ENCODE peak calls at places on chromosomes 13 and 19, in five cellular contexts. One of them, this sample, is unnamed.
A peak's percentile ranks its signal among the peaks of the same experiment; 100 is the strongest.

GRCh38 chr13:78806457-78806856 is 147.5 kb upstream of the OBI1 start:
- DNase-seq in cardiac muscle cell: peak; percentile 1
- DNase-seq in astrocyte of the spinal cord: no peak
- DNase-seq in adrenal gland: no peak
- DNase-seq in hepatocyte: no peak
- DNase-seq in this sample: no peak

GRCh38 chr13:108897955-108898354 is 268.5 kb downstream of the MYO16 start:
- DNase-seq in astrocyte of the spinal cord: no peak
- DNase-seq in hepatocyte: no peak
- DNase-seq in adrenal gland: no peak
- DNase-seq in cardiac muscle cell: no peak
- DNase-seq in this sample: no peak

GRCh38 chr19:55530996-55531395 is 5.9 kb downstream of the SBK2 start:
- DNase-seq in hepatocyte: no peak
- DNase-seq in cardiac muscle cell: no peak
- DNase-seq in adrenal gland: no peak
- DNase-seq in astrocyte of the spinal cord: no peak
- DNase-seq in this sample: no peak

GRCh38 chr13:75485286-75486062 is 3.5 kb upstream of the TBC1D4 start:
- DNase-seq in cardiac muscle cell: peak; percentile 60
- DNase-seq in astrocyte of the spinal cord: peak; percentile 65
- DNase-seq in adrenal gland: no peak
- DNase-seq in hepatocyte: no peak
- DNase-seq in this sample: no peak

GRCh38 chr19:3492131-3492839 is 8.2 kb downstream of the DOHH start:
- DNase-seq in adrenal gland: no peak
- DNase-seq in astrocyte of the spinal cord: no peak
- DNase-seq in cardiac muscle cell: no peak
- DNase-seq in hepatocyte: no peak
- DNase-seq in this sample: no peak

GRCh38 chr13:46053162-46054012 is 841 bp upstream of the ZC3H13 start:
- DNase-seq in cardiac muscle cell: no peak
- DNase-seq in astrocyte of the spinal cord: peak; percentile 2
- DNase-seq in adrenal gland: no peak
- DNase-seq in hepatocyte: no peak
- DNase-seq in this sample: no peak

GRCh38 chr13:107124129-107124718 is 556.3 kb upstream of the ARGLU1 start:
- DNase-seq in cardiac muscle cell: peak; percentile 33
- DNase-seq in adrenal gland: no peak
- DNase-seq in astrocyte of the spinal cord: peak; percentile 39
- DNase-seq in hepatocyte: peak; percentile 38
- DNase-seq in this sample: peak; percentile 11

GRCh38 chr19:6214881-6215541 is 64.8 kb downstream of the MLLT1 start:
- DNase-seq in hepatocyte: no peak
- DNase-seq in adrenal gland: peak; percentile 6
- DNase-seq in astrocyte of the spinal cord: no peak
- DNase-seq in cardiac muscle cell: no peak
- DNase-seq in this sample: no peak

GRCh38 chr13:26324867-26325266 is 70.9 kb downstream of the CDK8 start:
- DNase-seq in adrenal gland: no peak
- DNase-seq in cardiac muscle cell: no peak
- DNase-seq in astrocyte of the spinal cord: peak; percentile 10
- DNase-seq in hepatocyte: no peak
- DNase-seq in this sample: no peak

GRCh38 chr13:107202371-107203023 is 634.6 kb upstream of the ARGLU1 start:
- DNase-seq in cardiac muscle cell: peak; percentile 95
- DNase-seq in hepatocyte: peak; percentile 17
- DNase-seq in adrenal gland: peak; percentile 12
- DNase-seq in astrocyte of the spinal cord: peak; percentile 16
- DNase-seq in this sample: no peak

GRCh38 chr13:113146750-113147149 is 11.7 kb upstream of the PROZ start:
- DNase-seq in cardiac muscle cell: no peak
- DNase-seq in adrenal gland: no peak
- DNase-seq in astrocyte of the spinal cord: no peak
- DNase-seq in hepatocyte: no peak
- DNase-seq in this sample: no peak

GRCh38 chr13:46803586-46803985 is 6.6 kb upstream of the ESD start:
- DNase-seq in adrenal gland: no peak
- DNase-seq in astrocyte of the spinal cord: peak; percentile 12
- DNase-seq in hepatocyte: no peak
- DNase-seq in cardiac muscle cell: no peak
- DNase-seq in this sample: no peak

GRCh38 chr19:16070366-16070990 is 5.8 kb upstream of the TPM4 start:
- DNase-seq in adrenal gland: peak; percentile 52
- DNase-seq in astrocyte of the spinal cord: no peak
- DNase-seq in hepatocyte: no peak
- DNase-seq in cardiac muscle cell: no peak
- DNase-seq in this sample: no peak

GRCh38 chr19:6087074-6087506 is 23.2 kb downstream of the RFX2 start:
- DNase-seq in cardiac muscle cell: no peak
- DNase-seq in hepatocyte: peak; percentile 61
- DNase-seq in astrocyte of the spinal cord: no peak
- DNase-seq in adrenal gland: no peak
- DNase-seq in this sample: no peak

DNA sequence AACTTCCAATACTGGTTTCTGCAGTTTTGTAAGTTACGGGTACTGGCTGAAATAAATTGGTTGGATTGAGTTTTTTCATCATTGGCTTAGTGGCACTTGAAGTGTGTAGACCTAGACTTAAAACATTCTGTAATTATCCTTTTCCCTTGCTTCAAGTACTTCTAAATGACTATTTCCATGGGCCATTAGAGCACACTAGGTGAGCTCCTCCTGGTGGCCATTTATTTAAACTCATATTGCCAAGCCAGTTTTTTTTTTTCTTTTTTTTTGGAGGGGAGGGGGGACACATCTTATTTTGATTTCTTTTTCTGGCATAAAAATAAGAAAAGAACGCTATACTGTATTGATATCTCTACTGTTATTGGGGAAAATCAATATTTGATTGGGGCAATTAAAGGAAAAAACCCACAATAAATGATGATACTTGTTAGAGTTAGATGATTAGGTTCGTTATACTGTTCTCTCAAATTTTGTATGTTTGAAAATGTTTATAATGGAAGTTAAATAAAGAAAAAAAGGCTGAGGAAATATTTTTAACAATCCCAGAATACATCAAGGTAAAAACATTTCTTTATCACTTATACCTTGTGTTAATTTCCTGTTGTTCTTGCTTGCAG is 82.9 kb downstream of the PDS5B start:
- DNase-seq in hepatocyte: peak; percentile 63
- DNase-seq in adrenal gland: no peak
- DNase-seq in astrocyte of the spinal cord: peak; percentile 71
- DNase-seq in cardiac muscle cell: peak; percentile 74
- DNase-seq in this sample: peak; percentile 49
- TF ChIP-seq CTCF in hepatocyte: peak; percentile 66
- TF ChIP-seq CTCF in adrenal gland: peak; percentile 46
- TF ChIP-seq CTCF in astrocyte of the spinal cord: peak; percentile 70
- TF ChIP-seq CTCF in cardiac muscle cell: peak; percentile 70
- TF ChIP-seq CTCF in this sample: peak; percentile 72

GRCh38 chr19:17680235-17680722 is 7.9 kb downstream of the UNC13A start:
- DNase-seq in cardiac muscle cell: peak; percentile 58
- DNase-seq in astrocyte of the spinal cord: peak; percentile 26
- DNase-seq in adrenal gland: peak; percentile 85
- DNase-seq in hepatocyte: peak; percentile 86
- DNase-seq in this sample: no peak
- H3K4me3 ChIP-seq in cardiac muscle cell: peak overlapping the region; percentile 15
- H3K4me3 ChIP-seq in astrocyte of the spinal cord: no peak overlapping the region
- H3K4me3 ChIP-seq in adrenal gland: no peak overlapping the region
- H3K4me3 ChIP-seq in hepatocyte: no peak overlapping the region
- H3K4me3 ChIP-seq in this sample: no peak overlapping the region

DNA sequence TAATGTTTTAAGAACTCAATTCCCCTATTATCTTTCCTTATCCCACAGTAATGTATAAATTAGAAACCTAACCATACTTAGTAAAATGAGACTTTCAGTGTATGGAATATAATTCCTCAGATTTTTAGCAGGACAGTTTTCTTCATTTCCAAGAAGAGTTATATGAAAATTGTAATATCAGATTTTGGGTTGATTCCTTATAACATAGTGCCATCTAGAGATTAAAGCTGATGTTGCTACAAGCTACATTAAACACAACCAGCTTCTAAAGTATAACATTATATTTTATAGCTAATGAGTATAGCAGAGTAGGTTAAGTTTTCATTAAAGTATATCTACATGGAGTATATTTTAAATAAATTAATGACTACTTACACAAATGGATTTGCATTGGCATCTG is 99.7 kb upstream of the MIR17HG start:
- DNase-seq in hepatocyte: no peak
- DNase-seq in cardiac muscle cell: peak; percentile 5
- DNase-seq in adrenal gland: no peak
- DNase-seq in astrocyte of the spinal cord: peak; percentile 27
- DNase-seq in this sample: no peak
- TF ChIP-seq CTCF in hepatocyte: peak; percentile 67
- TF ChIP-seq CTCF in cardiac muscle cell: peak; percentile 10
- TF ChIP-seq CTCF in adrenal gland: no peak
- TF ChIP-seq CTCF in astrocyte of the spinal cord: peak; percentile 36
- TF ChIP-seq CTCF in this sample: peak; percentile 2

GRCh38 chr19:49927526-49928264 is 1.3 kb upstream of the ATF5 start:
- DNase-seq in hepatocyte: no peak
- DNase-seq in astrocyte of the spinal cord: no peak
- DNase-seq in cardiac muscle cell: no peak
- DNase-seq in adrenal gland: no peak
- DNase-seq in this sample: no peak
- H3K4me3 ChIP-seq in hepatocyte: no peak overlapping the region
- H3K4me3 ChIP-seq in astrocyte of the spinal cord: no peak overlapping the region
- H3K4me3 ChIP-seq in cardiac muscle cell: no peak overlapping the region
- H3K4me3 ChIP-seq in adrenal gland: no peak overlapping the region
- H3K4me3 ChIP-seq in this sample: peak overlapping the region; percentile 65

GRCh38 chr19:29666634-29667389 is 1.6 kb downstream of the PLEKHF1 start:
- DNase-seq in hepatocyte: peak; percentile 82
- DNase-seq in adrenal gland: peak; percentile 78
- DNase-seq in cardiac muscle cell: peak; percentile 82
- DNase-seq in astrocyte of the spinal cord: peak; percentile 88
- DNase-seq in this sample: peak; percentile 73

GRCh38 chr19:29670255-29670654 is 5.0 kb downstream of the PLEKHF1 start:
- DNase-seq in adrenal gland: no peak
- DNase-seq in astrocyte of the spinal cord: no peak
- DNase-seq in cardiac muscle cell: no peak
- DNase-seq in hepatocyte: no peak
- DNase-seq in this sample: no peak

GRCh38 chr19:29667390-29667783 is 2.1 kb downstream of the PLEKHF1 start:
- DNase-seq in hepatocyte: no peak
- DNase-seq in astrocyte of the spinal cord: no peak
- DNase-seq in cardiac muscle cell: no peak
- DNase-seq in adrenal gland: no peak
- DNase-seq in this sample: no peak

GRCh38 chr19:29667941-29668340 is 2.7 kb downstream of the PLEKHF1 start:
- DNase-seq in hepatocyte: no peak
- DNase-seq in astrocyte of the spinal cord: no peak
- DNase-seq in adrenal gland: no peak
- DNase-seq in cardiac muscle cell: no peak
- DNase-seq in this sample: no peak

GRCh38 chr19:29668746-29669609 is 3.7 kb downstream of the PLEKHF1 start:
- DNase-seq in cardiac muscle cell: no peak
- DNase-seq in astrocyte of the spinal cord: no peak
- DNase-seq in adrenal gland: no peak
- DNase-seq in hepatocyte: no peak
- DNase-seq in this sample: no peak
- TF ChIP-seq CTCF in cardiac muscle cell: peak; percentile 32
- TF ChIP-seq CTCF in astrocyte of the spinal cord: peak; percentile 32
- TF ChIP-seq CTCF in adrenal gland: no peak
- TF ChIP-seq CTCF in hepatocyte: no peak
- TF ChIP-seq CTCF in this sample: peak; percentile 39

GRCh38 chr19:8335343-8336071 is 7.6 kb downstream of the KANK3 start:
- DNase-seq in astrocyte of the spinal cord: no peak
- DNase-seq in cardiac muscle cell: no peak
- DNase-seq in adrenal gland: no peak
- DNase-seq in hepatocyte: no peak
- DNase-seq in this sample: no peak
- H3K4me3 ChIP-seq in astrocyte of the spinal cord: no peak overlapping the region
- H3K4me3 ChIP-seq in cardiac muscle cell: peak overlapping the region; percentile 31
- H3K4me3 ChIP-seq in adrenal gland: no peak overlapping the region
- H3K4me3 ChIP-seq in hepatocyte: no peak overlapping the region
- H3K4me3 ChIP-seq in this sample: no peak overlapping the region

DNA sequence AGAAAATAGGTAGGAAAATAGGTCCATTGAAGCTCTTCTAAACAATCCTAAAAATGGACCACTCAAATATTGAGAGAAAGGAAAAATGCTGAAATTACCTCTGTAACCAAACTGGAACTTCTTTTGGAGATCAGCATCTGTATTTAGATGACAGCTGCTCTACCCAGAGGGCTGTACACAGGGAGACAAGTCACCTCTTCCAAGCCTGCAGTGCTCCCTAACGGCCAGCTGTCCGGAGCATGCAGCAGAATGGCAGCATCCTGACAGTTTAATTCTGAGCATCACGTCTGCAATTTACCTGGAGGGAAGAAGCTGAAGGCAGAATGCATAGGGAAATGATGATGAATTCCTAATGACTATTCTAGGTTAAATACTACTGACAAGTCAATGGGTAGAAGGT is 62.8 kb upstream of the DIAPH3 start:
- DNase-seq in astrocyte of the spinal cord: peak; percentile 6
- DNase-seq in adrenal gland: peak; percentile 18
- DNase-seq in cardiac muscle cell: peak; percentile 53
- DNase-seq in hepatocyte: peak; percentile 43
- DNase-seq in this sample: no peak
- TF ChIP-seq CTCF in astrocyte of the spinal cord: peak; percentile 47
- TF ChIP-seq CTCF in adrenal gland: peak; percentile 11
- TF ChIP-seq CTCF in cardiac muscle cell: peak; percentile 50
- TF ChIP-seq CTCF in hepatocyte: peak; percentile 50
- TF ChIP-seq CTCF in this sample: peak; percentile 36

GRCh38 chr19:13077233-13077632 is 25.4 kb downstream of the LYL1 start:
- DNase-seq in cardiac muscle cell: no peak
- DNase-seq in astrocyte of the spinal cord: no peak
- DNase-seq in hepatocyte: no peak
- DNase-seq in adrenal gland: no peak
- DNase-seq in this sample: no peak
- H3K4me3 ChIP-seq in cardiac muscle cell: no peak overlapping the region
- H3K4me3 ChIP-seq in astrocyte of the spinal cord: no peak overlapping the region
- H3K4me3 ChIP-seq in hepatocyte: no peak overlapping the region
- H3K4me3 ChIP-seq in adrenal gland: no peak overlapping the region
- H3K4me3 ChIP-seq in this sample: no peak overlapping the region

GRCh38 chr19:1471514-1472107 is 7.4 kb downstream of the C19orf25 start:
- DNase-seq in astrocyte of the spinal cord: no peak
- DNase-seq in adrenal gland: no peak
- DNase-seq in hepatocyte: no peak
- DNase-seq in cardiac muscle cell: no peak
- DNase-seq in this sample: no peak
- TF ChIP-seq CTCF in astrocyte of the spinal cord: no peak
- TF ChIP-seq CTCF in adrenal gland: no peak
- TF ChIP-seq CTCF in hepatocyte: peak; percentile 26
- TF ChIP-seq CTCF in cardiac muscle cell: no peak
- TF ChIP-seq CTCF in this sample: peak; percentile 3

This sample was measured in astrocyte of the cerebellum.